ENCODE peak calls at places on chromosomes 1 and 21, in eight cellular contexts. O is head of caudate nucleus, F is body of pancreas, Z is islet precursor cell, K is H4, N is C1 segment of cervical spinal cord, S is cardiac fibroblast, X is psoas muscle. D is an unnamed sample.

GRCh38 chr1:243413431-243414151 is 157.8 kb downstream of the SDCCAG8 start:
- DNase-seq in Z (no peak), K (no peak), X (no peak), S (no peak), F (no peak), O (no peak), N (no peak), D (no peak)

GRCh38 chr1:202361224-202361623 is 12.7 kb downstream of the PPP1R12B start:
- DNase-seq in N (no peak), F (no peak), X (no peak), S (no peak), Z (no peak), K (no peak), O (no peak), D (no peak)

GRCh38 chr21:25867041-25867440 is 132.3 kb downstream of the GABPA start:
- DNase-seq in S (no peak), Z (no peak), F (no peak), O (no peak), N (no peak), X (no peak), K (no peak), D (no peak)

GRCh38 chr1:234619794-234620247 is 9.8 kb upstream of the IRF2BP2 start:
- DNase-seq in S (no peak), X (no peak), Z (no peak), K (no peak), N (no peak), O (no peak), F (no peak), D (no peak)

GRCh38 chr1:16615253-16616252 is 2.2 kb upstream of the NBPF1 start:
- DNase-seq in K (no peak), Z (peak), F (peak), O (peak), X (no peak), N (no peak), S (no peak), D (no peak)

GRCh38 chr1:155220566-155220965 is 12.1 kb downstream of the MTX1 start:
- DNase-seq in X (no peak), Z (no peak), F (no peak), S (no peak), O (no peak), K (no peak), N (no peak), D (no peak)

GRCh38 chr1:115829023-115829674 is 11.8 kb downstream of the NHLH2 start:
- DNase-seq in S (peak), F (peak), X (peak), Z (peak), N (no peak), O (peak), K (peak), D (peak)

GRCh38 chr21:41660748-41661147 is 106.1 kb downstream of the RIPK4 start:
- DNase-seq in F (no peak), N (no peak), O (no peak), S (no peak), K (no peak), Z (no peak), X (no peak), D (no peak)

GRCh38 chr21:31772674-31773555 is 41.0 kb upstream of the SCAF4 start:
- DNase-seq in K (no peak), N (no peak), F (no peak), Z (no peak), S (no peak), X (no peak), O (no peak), D (no peak)

GRCh38 chr21:42835211-42835610 is 44.1 kb downstream of the WDR4 start:
- DNase-seq in S (no peak), Z (no peak), N (no peak), K (no peak), O (no peak), F (no peak), X (no peak), D (no peak)

GRCh38 chr1:226702957-226703831 is 35.9 kb downstream of the ITPKB start:
- DNase-seq in F (peak), S (peak), Z (peak), N (peak), X (peak), O (peak), K (peak), D (peak)

GRCh38 chr1:151832318-151832984 is 849 bp upstream of the RORC start:
- DNase-seq in X (peak), F (peak), S (peak), K (peak), N (peak), O (no peak), Z (no peak), D (peak)

GRCh38 chr1:113991467-113991997 is 12.3 kb downstream of the OLFML3 start:
- DNase-seq in O (no peak), N (no peak), X (no peak), F (no peak), Z (no peak), S (no peak), K (no peak), D (no peak)

GRCh38 chr1:92411511-92411910 is 75.2 kb downstream of the GFI1 start:
- DNase-seq in F (no peak), S (peak), O (no peak), Z (peak), K (peak), N (no peak), X (no peak), D (peak)

GRCh38 chr1:74652711-74653131 is 20.9 kb downstream of the ERICH3 start:
- DNase-seq in F (no peak), O (no peak), K (peak), X (no peak), S (peak), N (no peak), Z (peak), D (peak)

GRCh38 chr1:243944429-243945160 is 94.6 kb upstream of the AKT3 start:
- DNase-seq in Z (peak), F (peak), N (no peak), O (no peak), K (no peak), X (no peak), S (peak), D (peak)

GRCh38 chr1:29017975-29018712 is 103.8 kb downstream of the EPB41 start:
- DNase-seq in Z (no peak), S (no peak), X (no peak), N (no peak), F (no peak), O (no peak), K (no peak), D (no peak)

GRCh38 chr1:17883136-17883535 is 128.0 kb downstream of the ACTL8 start:
- DNase-seq in X (no peak), S (no peak), O (no peak), K (no peak), N (no peak), Z (peak), F (no peak), D (no peak)

GRCh38 chr1:154403300-154403943 is 1.7 kb upstream of the IL6R start:
- DNase-seq in X (no peak), S (no peak), K (no peak), F (no peak), N (no peak), O (no peak), Z (no peak), D (no peak)

GRCh38 chr1:211336161-211336560 is 9.5 kb downstream of the TRAF5 start:
- DNase-seq in K (no peak), Z (no peak), X (no peak), S (no peak), F (peak), O (no peak), N (no peak), D (no peak)

GRCh38 chr1:161908264-161908663 is 115.4 kb downstream of the OLFML2B start:
- DNase-seq in Z (no peak), F (no peak), X (no peak), S (no peak), K (no peak), N (no peak), O (no peak), D (no peak)

GRCh38 chr21:16534408-16535099 is 804.8 kb downstream of the USP25 start:
- DNase-seq in K (peak), O (peak), X (peak), N (peak), F (peak), Z (no peak), S (peak), D (peak)

GRCh38 chr1:85473390-85473789 is 8.4 kb upstream of the DDAH1 start:
- DNase-seq in S (peak), N (no peak), F (no peak), Z (no peak), O (no peak), X (no peak), K (peak), D (peak)

GRCh38 chr1:201939271-201939973 is 6.9 kb downstream of the LMOD1 start:
- DNase-seq in F (no peak), S (no peak), X (no peak), Z (no peak), N (no peak), K (no peak), O (no peak), D (no peak)

GRCh38 chr1:154193821-154194220 is 1.9 kb upstream of the TPM3 start:
- DNase-seq in O (no peak), F (peak), K (no peak), S (peak), Z (no peak), X (peak), N (no peak), D (no peak)

GRCh38 chr1:94727846-94728715 is 92.1 kb upstream of the SLC44A3 start:
- DNase-seq in Z (no peak), K (peak), O (no peak), N (no peak), S (peak), F (no peak), X (no peak), D (peak)

GRCh38 chr1:5992814-5993552 is 758 bp upstream of the NPHP4 start:
- DNase-seq in X (no peak), K (no peak), Z (peak), N (no peak), S (no peak), F (no peak), O (peak), D (no peak)

GRCh38 chr1:33735624-33736023 is 128.3 kb upstream of the HMGB4 start:
- DNase-seq in O (no peak), X (no peak), K (no peak), S (peak), Z (no peak), N (no peak), F (no peak), D (peak)

GRCh38 chr1:205444300-205444930 is 11.4 kb downstream of the BLACAT1 start:
- DNase-seq in O (no peak), K (no peak), F (no peak), N (no peak), S (no peak), X (no peak), Z (peak), D (no peak)

GRCh38 chr1:44421374-44422028 is 16.4 kb downstream of the RNF220 start:
- DNase-seq in O (no peak), N (no peak), Z (no peak), F (no peak), X (no peak), S (no peak), K (no peak), D (no peak)

GRCh38 chr1:160163612-160164011 is 12.2 kb downstream of the ATP1A4 start:
- DNase-seq in S (peak), K (no peak), F (no peak), O (no peak), N (no peak), X (no peak), Z (no peak), D (no peak)

D was measured in iris pigment epithelial cell.